ENCODE peak calls at places on chromosome 21, in six cellular contexts. C, Y, A, B, H and Z are unnamed samples.

GRCh38 chr21:25186278-25186677 is 421.0 kb downstream of the MRPL39 start:
- DNase-seq in C (no peak), Y (no peak), A (no peak), B (no peak), H (no peak), Z (no peak)

GRCh38 chr21:45767071-45768006 is 123.8 kb downstream of the PCBP3 start:
- DNase-seq in C (no peak), Y (no peak), A (peak), B (no peak), H (no peak), Z (no peak)

GRCh38 chr21:41585199-41585994 is 77.4 kb upstream of the TMPRSS2 start:
- DNase-seq in C (no peak), Y (no peak), A (no peak), B (no peak), H (no peak), Z (no peak)

GRCh38 chr21:45700461-45700860 is 56.9 kb downstream of the PCBP3 start:
- DNase-seq in C (no peak), Y (no peak), A (no peak), B (no peak), H (no peak), Z (no peak)

GRCh38 chr21:45819478-45820170 is 161.9 kb upstream of the COL6A1 start:
- DNase-seq in C (no peak), Y (no peak), A (no peak), B (no peak), H (no peak), Z (no peak)

GRCh38 chr21:34603002-34603709 is 11.8 kb downstream of the RCAN1 start:
- DNase-seq in C (peak), Y (peak), A (peak), B (peak), H (peak), Z (peak)

GRCh38 chr21:25934771-25935224 is 200.0 kb downstream of the GABPA start:
- DNase-seq in C (no peak), Y (peak), A (peak), B (peak), H (no peak), Z (no peak)

GRCh38 chr21:45740088-45740440 is 96.5 kb downstream of the PCBP3 start:
- DNase-seq in C (no peak), Y (no peak), A (no peak), B (no peak), H (no peak), Z (no peak)

GRCh38 chr21:37459575-37459974 is 93.0 kb downstream of the DYRK1A start:
- DNase-seq in C (no peak), Y (peak), A (peak), B (no peak), H (no peak), Z (no peak)

GRCh38 chr21:21019681-21020080 is 21.5 kb downstream of the NCAM2 start:
- DNase-seq in C (no peak), Y (peak), A (peak), B (no peak), H (no peak), Z (no peak)

GRCh38 chr21:15029077-15029476 is 35.7 kb downstream of the NRIP1 start:
- DNase-seq in C (no peak), Y (no peak), A (no peak), B (no peak), H (no peak), Z (no peak)

GRCh38 chr21:17802568-17802967 is 16.6 kb downstream of the C21orf91 start:
- DNase-seq in C (no peak), Y (peak), A (peak), B (no peak), H (no peak), Z (no peak)

GRCh38 chr21:19198801-19199200 is 795.2 kb upstream of the TMPRSS15 start:
- DNase-seq in C (no peak), Y (no peak), A (no peak), B (peak), H (no peak), Z (no peak)

GRCh38 chr21:28227881-28228623 is 764.6 kb downstream of the LTN1 start:
- DNase-seq in C (no peak), Y (peak), A (peak), B (no peak), H (no peak), Z (no peak)

GRCh38 chr21:45030637-45031218 is 43.7 kb upstream of the ADARB1 start:
- DNase-seq in C (no peak), Y (peak), A (no peak), B (no peak), H (no peak), Z (peak)

GRCh38 chr21:34552324-34553198 is 40.6 kb upstream of the KCNE1 start:
- DNase-seq in C (no peak), Y (peak), A (no peak), B (no peak), H (no peak), Z (no peak)

GRCh38 chr21:28334407-28334806 is 658.3 kb downstream of the LTN1 start:
- DNase-seq in C (no peak), Y (no peak), A (no peak), B (no peak), H (no peak), Z (no peak)

GRCh38 chr21:37535130-37535529 is 168.6 kb downstream of the DYRK1A start:
- DNase-seq in C (no peak), Y (no peak), A (no peak), B (no peak), H (no peak), Z (no peak)

GRCh38 chr21:16797530-16797929 is 715.3 kb upstream of the CXADR start:
- DNase-seq in C (no peak), Y (no peak), A (no peak), B (peak), H (no peak), Z (no peak)
- H2BK5ac ChIP-seq in C (no peak), Y (no peak), A (no peak), B (no peak), H (no peak), Z (no peak)

DNA sequence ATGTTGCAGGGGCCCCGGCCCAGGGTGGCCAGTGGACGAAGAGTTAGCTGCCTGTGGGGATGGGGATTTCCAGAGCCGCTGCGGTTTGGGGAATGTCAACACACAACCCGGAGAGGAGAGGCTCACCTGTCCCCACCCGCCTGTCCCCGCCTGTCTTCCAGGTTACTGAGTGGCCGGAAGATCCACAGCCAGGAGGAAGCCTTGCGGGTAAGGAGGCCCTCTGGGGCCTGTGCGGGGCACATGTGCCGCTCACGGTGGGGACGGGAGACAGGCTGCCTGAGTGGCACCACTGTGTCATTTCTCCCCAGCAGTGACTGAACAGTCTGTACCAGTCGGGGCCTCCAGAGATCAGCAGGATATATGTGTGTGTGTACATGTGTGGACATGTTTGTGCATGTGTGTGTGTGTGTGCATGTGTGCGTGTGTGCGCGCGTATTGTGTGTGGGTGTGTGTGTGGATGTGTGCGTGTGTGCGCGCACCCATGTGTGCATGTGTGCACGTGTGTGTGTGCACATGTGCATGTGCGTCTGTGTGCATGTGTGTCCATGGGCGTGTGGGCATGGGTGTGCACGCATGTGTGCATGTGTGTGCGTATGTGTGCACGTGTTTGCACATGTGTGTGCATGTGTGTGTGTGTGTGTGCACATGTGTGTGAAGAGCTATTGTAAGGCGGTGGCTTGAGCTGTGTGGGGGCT is 25.6 kb downstream of the CSTB start:
- DNase-seq in C (no peak), Y (no peak), A (no peak), B (no peak), H (no peak), Z (no peak)
- H3K23ac ChIP-seq in C (peak), Y (no peak), A (no peak), B (no peak), H (no peak), Z (no peak)

DNA sequence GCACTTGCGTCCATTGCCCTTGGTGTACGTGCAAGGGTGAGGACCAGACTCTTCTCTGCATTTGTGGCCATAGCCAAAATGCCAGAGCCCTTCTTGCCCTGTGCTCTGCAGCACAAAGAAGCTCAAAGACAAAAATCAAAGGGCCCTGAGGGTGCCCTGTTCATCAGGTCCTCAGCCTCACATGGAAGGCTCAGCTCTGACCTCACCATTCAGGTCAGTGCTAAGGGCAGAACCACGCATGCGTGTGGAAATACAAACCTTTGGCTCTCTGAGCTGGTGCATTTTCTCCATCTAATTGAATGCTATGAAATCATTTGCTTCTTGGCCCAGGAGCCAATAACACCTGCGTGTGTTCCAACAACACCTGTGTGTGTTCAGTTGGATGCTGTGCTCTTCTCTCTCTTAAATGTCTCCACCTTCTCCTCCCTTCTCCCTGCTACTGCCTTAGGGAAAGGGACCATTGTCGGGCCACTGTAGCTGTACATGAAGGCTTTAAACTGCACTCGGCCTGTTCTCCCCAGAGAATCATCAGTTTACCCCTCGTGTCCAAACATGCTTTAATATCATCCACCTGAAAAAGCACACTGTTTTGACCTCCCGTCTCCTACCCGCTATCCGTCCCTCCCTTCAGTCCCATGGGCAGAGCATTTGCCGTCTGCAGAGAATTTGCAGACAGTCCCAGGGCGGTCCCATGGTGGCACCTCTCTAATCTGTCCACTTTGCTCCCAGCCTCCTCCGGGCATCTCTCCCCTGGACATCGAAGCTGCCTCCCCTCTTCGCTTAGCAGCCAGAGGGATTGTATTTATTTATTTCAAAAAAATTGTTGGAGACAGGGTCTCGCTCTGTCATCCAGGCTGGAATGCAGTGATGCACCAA is 60.6 kb downstream of the EVA1C start:
- DNase-seq in C (no peak), Y (no peak), A (no peak), B (no peak), H (no peak), Z (no peak)
- H2BK15ac ChIP-seq in C (no peak), Y (no peak), A (no peak), B (no peak), H (peak), Z (no peak)

DNA sequence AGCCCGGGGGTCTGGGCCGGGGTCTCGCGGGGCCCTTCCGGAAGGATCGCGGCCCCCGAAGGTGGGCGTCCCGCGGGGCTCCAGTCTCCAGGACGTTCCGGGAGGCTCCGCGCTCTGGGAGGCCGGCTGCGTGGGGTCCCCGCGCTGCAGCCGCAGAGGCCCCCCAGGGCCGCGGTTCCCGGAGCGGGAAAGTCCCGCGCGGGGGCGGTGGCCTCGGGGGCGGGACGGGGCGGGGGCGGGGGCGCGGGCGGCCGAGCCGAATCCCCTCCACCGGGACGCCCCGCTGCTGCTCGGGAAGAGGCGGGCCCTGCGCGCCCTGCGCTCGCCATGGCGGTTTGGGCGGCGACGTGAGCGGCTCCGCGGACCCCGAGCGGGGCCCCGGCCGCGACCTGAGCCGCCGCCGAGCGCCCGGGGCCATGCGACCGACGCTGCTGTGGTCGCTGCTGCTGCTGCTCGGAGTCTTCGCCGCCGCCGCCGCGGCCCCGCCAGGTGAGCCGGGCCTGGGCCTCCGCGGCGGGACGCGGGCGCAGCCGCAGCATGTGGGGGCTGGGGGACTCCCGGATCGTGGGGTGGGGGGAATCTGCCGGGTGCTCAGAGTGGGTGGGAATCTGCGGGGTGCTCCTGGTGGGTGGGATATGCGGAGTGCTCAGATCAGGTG is at the start of gene IFNGR2:
- DNase-seq in C (peak), Y (peak), A (no peak), B (no peak), H (no peak), Z (no peak)
- H2BK5ac ChIP-seq in C (peak), Y (peak), A (peak), B (no peak), H (peak), Z (no peak)

GRCh38 chr21:38621132-38621531 is 122.9 kb upstream of the ERG start:
- DNase-seq in C (no peak), Y (no peak), A (no peak), B (peak), H (no peak), Z (no peak)

GRCh38 chr21:38619865-38620513 is 121.7 kb upstream of the ERG start:
- DNase-seq in C (no peak), Y (no peak), A (no peak), B (no peak), H (no peak), Z (no peak)

GRCh38 chr21:38623552-38623951 is 125.3 kb upstream of the ERG start:
- DNase-seq in C (no peak), Y (no peak), A (no peak), B (no peak), H (no peak), Z (no peak)

GRCh38 chr21:38622827-38623209 is 124.5 kb upstream of the ERG start:
- DNase-seq in C (no peak), Y (no peak), A (no peak), B (no peak), H (no peak), Z (no peak)

DNA sequence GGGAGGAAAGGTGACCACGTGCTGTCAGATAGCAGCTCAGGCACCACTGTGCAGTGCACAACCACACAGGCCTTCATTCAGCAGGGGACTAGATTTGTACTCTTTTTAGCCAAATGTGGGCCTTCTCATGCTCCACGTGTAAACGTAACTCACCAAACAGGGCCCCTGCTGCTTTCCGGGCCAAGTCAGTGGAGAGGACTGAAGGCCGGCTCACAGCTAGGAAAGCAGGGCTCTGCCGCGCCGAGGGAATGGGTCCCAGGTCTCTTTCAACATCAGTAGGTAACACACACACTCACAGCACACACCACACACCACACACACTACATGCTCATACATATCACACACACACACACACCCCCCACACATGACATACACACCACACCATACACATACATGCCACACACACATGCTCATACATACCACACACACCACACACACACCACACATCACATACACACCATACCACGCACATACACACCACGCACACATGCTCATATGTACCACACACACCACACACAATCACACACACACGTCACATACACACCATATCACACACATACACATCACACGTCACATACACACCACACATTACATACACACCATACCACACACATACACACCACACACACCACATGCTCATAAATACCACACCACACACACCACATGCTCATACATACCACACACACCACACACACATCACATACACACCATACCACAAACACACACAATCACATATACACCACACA is 124.0 kb upstream of the ERG start:
- DNase-seq in C (no peak), Y (no peak), A (no peak), B (no peak), H (no peak), Z (no peak)
- H3K23ac ChIP-seq in C (peak), Y (no peak), A (no peak), B (no peak), H (no peak), Z (no peak)

GRCh38 chr21:42601656-42602055 is 51.8 kb upstream of the PDE9A start:
- DNase-seq in C (no peak), Y (no peak), A (no peak), B (no peak), H (no peak), Z (no peak)
- H2BK15ac ChIP-seq in C (no peak), Y (no peak), A (no peak), B (no peak), H (no peak), Z (no peak)

DNA sequence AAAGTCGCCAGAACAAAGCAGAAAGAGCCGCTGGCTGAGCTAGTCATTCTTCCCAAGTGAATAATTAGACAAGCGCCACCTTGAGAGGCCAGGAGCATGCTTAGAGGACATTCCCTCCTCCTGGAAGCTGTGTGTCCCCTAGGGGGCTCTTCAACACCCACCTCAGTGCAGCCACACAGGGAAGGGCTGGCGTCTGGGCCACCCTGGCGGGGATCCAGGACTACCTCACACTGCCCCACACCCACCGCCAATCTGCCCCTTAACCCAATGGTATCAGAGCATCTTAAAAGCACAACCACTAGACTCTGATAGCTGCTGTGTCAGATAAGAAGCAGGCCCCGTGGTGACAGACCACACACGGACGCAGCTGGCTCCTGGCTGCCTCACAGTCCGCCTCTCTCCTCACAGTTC is 24.9 kb downstream of the SETD4 start:
- DNase-seq in C (no peak), Y (no peak), A (no peak), B (peak), H (no peak), Z (peak)
- H2BK5ac ChIP-seq in C (peak), Y (no peak), A (no peak), B (no peak), H (peak), Z (no peak)